ENCODE peak calls at places on chromosomes 13 and 19, in four cellular contexts. One of them, this sample, is unnamed.

GRCh38 chr13:94061316-94061715 is 418.2 kb downstream of the DCT start:
- DNase-seq in retinal pigment epithelial cell: no peak
- DNase-seq in PC-3: no peak
- DNase-seq in A673: no peak
- DNase-seq in this sample: no peak

GRCh38 chr13:83878691-83879410 is 3.4 kb downstream of the SLITRK1 start:
- DNase-seq in retinal pigment epithelial cell: no peak
- DNase-seq in PC-3: no peak
- DNase-seq in A673: no peak
- DNase-seq in this sample: no peak

GRCh38 chr13:52104624-52105023 is 24.2 kb downstream of the NEK5 start:
- DNase-seq in retinal pigment epithelial cell: no peak
- DNase-seq in PC-3: no peak
- DNase-seq in A673: peak
- DNase-seq in this sample: no peak

GRCh38 chr19:50003810-50004419 is 21.3 kb downstream of the VRK3 start:
- DNase-seq in retinal pigment epithelial cell: peak
- DNase-seq in PC-3: peak
- DNase-seq in A673: peak
- DNase-seq in this sample: no peak

GRCh38 chr19:38183227-38183914 is 40.7 kb downstream of the DPF1 start:
- DNase-seq in retinal pigment epithelial cell: no peak
- DNase-seq in PC-3: no peak
- DNase-seq in A673: peak
- DNase-seq in this sample: no peak

GRCh38 chr13:54733639-54734038 is 1705.0 kb downstream of the OLFM4 start:
- DNase-seq in retinal pigment epithelial cell: no peak
- DNase-seq in PC-3: no peak
- DNase-seq in A673: peak
- DNase-seq in this sample: no peak

GRCh38 chr13:94209110-94209509 is 270.4 kb downstream of the DCT start:
- DNase-seq in retinal pigment epithelial cell: no peak
- DNase-seq in PC-3: peak
- DNase-seq in A673: peak
- DNase-seq in this sample: no peak

GRCh38 chr13:21717817-21718216 is 46.9 kb downstream of the FGF9 start:
- DNase-seq in retinal pigment epithelial cell: no peak
- DNase-seq in PC-3: peak
- DNase-seq in A673: no peak
- DNase-seq in this sample: no peak

GRCh38 chr13:21608961-21609360 is 5.0 kb upstream of the MICU2 start:
- DNase-seq in retinal pigment epithelial cell: no peak
- DNase-seq in PC-3: peak
- DNase-seq in A673: no peak
- DNase-seq in this sample: no peak

GRCh38 chr13:44416297-44416696 is 42.7 kb downstream of the SERP2 start:
- DNase-seq in retinal pigment epithelial cell: no peak
- DNase-seq in PC-3: no peak
- DNase-seq in A673: no peak
- DNase-seq in this sample: no peak

GRCh38 chr13:99980201-99981114 is 1.1 kb upstream of the ZIC2 start:
- DNase-seq in retinal pigment epithelial cell: no peak
- DNase-seq in PC-3: peak
- DNase-seq in A673: peak
- DNase-seq in this sample: peak

GRCh38 chr13:99434258-99434788 is 66.9 kb upstream of the TM9SF2 start:
- DNase-seq in retinal pigment epithelial cell: no peak
- DNase-seq in PC-3: no peak
- DNase-seq in A673: no peak
- DNase-seq in this sample: no peak

GRCh38 chr13:60617863-60618733 is 221.1 kb downstream of the TDRD3 start:
- DNase-seq in retinal pigment epithelial cell: no peak
- DNase-seq in PC-3: peak
- DNase-seq in A673: peak
- DNase-seq in this sample: no peak

GRCh38 chr13:73880365-73880764 is 253.8 kb downstream of the KLF12 start:
- DNase-seq in retinal pigment epithelial cell: no peak
- DNase-seq in PC-3: no peak
- DNase-seq in A673: no peak
- DNase-seq in this sample: no peak

GRCh38 chr19:10320602-10321416 is 5.0 kb upstream of the FDX2 start:
- DNase-seq in retinal pigment epithelial cell: no peak
- DNase-seq in PC-3: no peak
- DNase-seq in A673: no peak
- DNase-seq in this sample: no peak

GRCh38 chr19:5621945-5622464 is 571 bp downstream of the SAFB2 start:
- DNase-seq in retinal pigment epithelial cell: no peak
- DNase-seq in PC-3: peak
- DNase-seq in A673: no peak
- DNase-seq in this sample: no peak

DNA sequence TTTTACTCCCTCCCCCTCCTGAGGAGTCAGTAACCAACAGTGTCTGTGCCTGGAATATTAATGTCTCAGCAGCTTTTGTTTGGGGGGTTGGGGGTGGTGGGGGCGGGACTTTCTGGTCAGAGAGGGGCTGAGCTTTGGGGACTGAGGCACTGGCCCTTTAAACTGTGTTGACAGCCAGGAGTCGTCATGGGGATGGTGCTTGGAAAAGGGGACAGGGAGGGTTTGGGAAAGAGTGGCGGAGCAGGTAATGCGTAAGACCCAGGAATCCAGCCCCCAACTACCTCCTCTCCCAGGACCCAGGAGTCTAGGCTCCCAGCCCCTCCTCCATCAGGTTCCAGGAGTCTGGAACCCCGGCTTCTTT is 5.2 kb downstream of the CADM4 start:
- DNase-seq in retinal pigment epithelial cell: no peak
- DNase-seq in PC-3: no peak
- DNase-seq in A673: no peak
- DNase-seq in this sample: no peak
- H3K4me3 ChIP-seq in retinal pigment epithelial cell: peak
- H3K4me3 ChIP-seq in PC-3: no peak
- H3K4me3 ChIP-seq in A673: no peak
- H3K4me3 ChIP-seq in this sample: no peak

GRCh38 chr19:3578390-3578789 is 5.6 kb downstream of the HMG20B start:
- DNase-seq in retinal pigment epithelial cell: no peak
- DNase-seq in PC-3: no peak
- DNase-seq in A673: no peak
- DNase-seq in this sample: no peak

GRCh38 chr19:3576696-3577443 is 4.1 kb downstream of the HMG20B start:
- DNase-seq in retinal pigment epithelial cell: peak
- DNase-seq in PC-3: no peak
- DNase-seq in A673: peak
- DNase-seq in this sample: no peak

GRCh38 chr19:3580156-3580955 is 4.9 kb upstream of the GIPC3 start:
- DNase-seq in retinal pigment epithelial cell: peak
- DNase-seq in PC-3: peak
- DNase-seq in A673: no peak
- DNase-seq in this sample: no peak

GRCh38 chr19:3575949-3576673 is 3.4 kb downstream of the HMG20B start:
- DNase-seq in retinal pigment epithelial cell: no peak
- DNase-seq in PC-3: no peak
- DNase-seq in A673: no peak
- DNase-seq in this sample: no peak

DNA sequence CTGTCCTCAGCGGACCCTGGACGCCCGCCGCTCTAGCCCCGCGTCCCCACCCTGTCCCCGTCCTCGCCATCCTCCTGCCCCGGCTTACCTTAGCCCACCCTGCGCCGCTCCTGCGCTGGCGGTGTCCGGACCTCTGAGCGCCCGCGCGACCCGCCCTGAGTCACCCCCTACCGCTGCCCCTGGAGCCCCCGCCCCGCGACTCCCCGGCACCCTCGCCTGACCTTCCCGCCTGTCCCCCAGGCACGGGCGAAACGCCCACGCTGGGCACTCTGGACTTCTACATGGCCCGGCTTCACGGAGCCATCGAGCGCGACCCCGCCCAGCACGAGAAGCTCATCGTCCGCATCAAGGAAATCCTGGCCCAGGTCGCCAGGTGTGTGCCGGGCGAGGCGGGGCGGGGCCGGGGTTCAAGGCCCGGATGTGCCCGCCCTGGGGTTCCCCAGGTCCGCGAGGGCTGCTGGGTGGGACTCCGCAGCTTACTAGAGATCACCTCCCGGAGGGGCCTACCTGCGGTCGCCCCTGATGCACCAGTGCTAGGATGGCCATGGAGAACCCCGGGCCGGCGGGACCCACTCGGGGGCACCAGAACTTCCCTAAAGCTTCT is 5.1 kb downstream of the HMG20B start:
- DNase-seq in retinal pigment epithelial cell: no peak
- DNase-seq in PC-3: no peak
- DNase-seq in A673: no peak
- DNase-seq in this sample: peak
- H3K4me3 ChIP-seq in retinal pigment epithelial cell: no peak
- H3K4me3 ChIP-seq in PC-3: no peak
- H3K4me3 ChIP-seq in A673: no peak
- H3K4me3 ChIP-seq in this sample: no peak

DNA sequence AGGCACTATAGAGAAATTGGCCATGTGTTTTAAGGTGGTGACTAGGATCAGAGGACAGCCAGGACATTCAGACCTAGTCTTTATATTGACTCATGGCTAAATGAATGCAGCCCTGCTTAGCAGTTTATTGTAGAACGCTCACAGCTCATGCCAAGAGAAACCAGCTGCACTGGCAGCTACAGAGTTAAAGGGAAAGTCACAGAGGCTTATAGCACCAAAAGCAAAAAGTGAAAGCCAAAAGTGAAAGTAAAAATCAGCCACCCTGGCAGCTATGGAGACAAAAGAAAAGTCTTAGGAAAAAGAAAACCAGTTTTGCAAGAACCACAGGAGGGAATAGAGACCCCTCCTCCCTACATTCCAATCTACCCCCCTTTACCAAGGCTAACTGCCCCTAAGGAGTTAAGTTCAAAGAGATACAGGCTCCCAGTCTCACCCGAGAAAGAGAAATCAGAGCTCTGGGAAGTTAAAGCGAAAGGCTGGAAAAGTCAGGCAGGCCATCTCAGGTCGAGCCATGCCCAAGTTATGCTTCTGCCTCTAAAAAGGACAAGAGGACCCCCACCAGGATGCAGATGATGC is 99.0 kb downstream of the ZNF429 start:
- DNase-seq in retinal pigment epithelial cell: no peak
- DNase-seq in PC-3: peak
- DNase-seq in A673: no peak
- DNase-seq in this sample: no peak
- H3K4me3 ChIP-seq in retinal pigment epithelial cell: peak
- H3K4me3 ChIP-seq in PC-3: peak
- H3K4me3 ChIP-seq in A673: peak
- H3K4me3 ChIP-seq in this sample: peak

GRCh38 chr13:112629161-112629560 is 41.2 kb upstream of the TUBGCP3 start:
- DNase-seq in retinal pigment epithelial cell: no peak
- DNase-seq in PC-3: no peak
- DNase-seq in A673: no peak
- DNase-seq in this sample: no peak
- H3K4me3 ChIP-seq in retinal pigment epithelial cell: no peak
- H3K4me3 ChIP-seq in PC-3: no peak
- H3K4me3 ChIP-seq in A673: no peak
- H3K4me3 ChIP-seq in this sample: no peak

GRCh38 chr19:920051-920857 is 3.1 kb downstream of the KISS1R start:
- DNase-seq in retinal pigment epithelial cell: no peak
- DNase-seq in PC-3: peak
- DNase-seq in A673: peak
- DNase-seq in this sample: no peak
- H3K4me3 ChIP-seq in retinal pigment epithelial cell: no peak
- H3K4me3 ChIP-seq in PC-3: peak
- H3K4me3 ChIP-seq in A673: peak
- H3K4me3 ChIP-seq in this sample: peak

GRCh38 chr13:113666951-113667701 is at the start of gene GRK1:
- DNase-seq in retinal pigment epithelial cell: no peak
- DNase-seq in PC-3: no peak
- DNase-seq in A673: peak
- DNase-seq in this sample: peak

GRCh38 chr13:113663934-113664333 is 3.1 kb upstream of the GRK1 start:
- DNase-seq in retinal pigment epithelial cell: no peak
- DNase-seq in PC-3: no peak
- DNase-seq in A673: no peak
- DNase-seq in this sample: no peak

GRCh38 chr13:113666324-113666660 is 727 bp upstream of the GRK1 start:
- DNase-seq in retinal pigment epithelial cell: no peak
- DNase-seq in PC-3: no peak
- DNase-seq in A673: no peak
- DNase-seq in this sample: peak

GRCh38 chr13:113664751-113665581 is 2.1 kb upstream of the GRK1 start:
- DNase-seq in retinal pigment epithelial cell: no peak
- DNase-seq in PC-3: no peak
- DNase-seq in A673: no peak
- DNase-seq in this sample: peak

GRCh38 chr13:113665582-113666323 is 1.3 kb upstream of the GRK1 start:
- DNase-seq in retinal pigment epithelial cell: no peak
- DNase-seq in PC-3: no peak
- DNase-seq in A673: no peak
- DNase-seq in this sample: no peak
- H3K4me3 ChIP-seq in retinal pigment epithelial cell: no peak
- H3K4me3 ChIP-seq in PC-3: no peak
- H3K4me3 ChIP-seq in A673: no peak
- H3K4me3 ChIP-seq in this sample: no peak

GRCh38 chr13:82654851-82655517 is 1227.3 kb downstream of the SLITRK1 start:
- DNase-seq in retinal pigment epithelial cell: no peak
- DNase-seq in PC-3: no peak
- DNase-seq in A673: no peak
- DNase-seq in this sample: no peak
- H3K4me3 ChIP-seq in retinal pigment epithelial cell: no peak
- H3K4me3 ChIP-seq in PC-3: no peak
- H3K4me3 ChIP-seq in A673: no peak
- H3K4me3 ChIP-seq in this sample: no peak

GRCh38 chr13:48078251-48078656 is 16.6 kb downstream of the MED4 start:
- DNase-seq in retinal pigment epithelial cell: no peak
- DNase-seq in PC-3: peak
- DNase-seq in A673: peak
- DNase-seq in this sample: no peak

GRCh38 chr13:48086272-48086671 is 8.6 kb downstream of the MED4 start:
- DNase-seq in retinal pigment epithelial cell: no peak
- DNase-seq in PC-3: no peak
- DNase-seq in A673: no peak
- DNase-seq in this sample: no peak

GRCh38 chr13:48081739-48082138 is 13.2 kb downstream of the MED4 start:
- DNase-seq in retinal pigment epithelial cell: no peak
- DNase-seq in PC-3: no peak
- DNase-seq in A673: no peak
- DNase-seq in this sample: no peak
- H3K4me3 ChIP-seq in retinal pigment epithelial cell: no peak
- H3K4me3 ChIP-seq in PC-3: no peak
- H3K4me3 ChIP-seq in A673: no peak
- H3K4me3 ChIP-seq in this sample: no peak

This sample was measured in pancreas.